ENCODE peak calls at places on chromosomes 1 and 21, in seven cellular contexts. H, J, Y, T, K, G and R are unnamed samples.

GRCh38 chr1:174982971-174983689 is 16.6 kb upstream of the CACYBP start:
- DNase-seq in H (no peak), G (no peak), J (no peak), K (no peak), Y (peak; percentile 28), T (no peak), R (no peak)

GRCh38 chr1:37305108-37305507 is 169.3 kb upstream of the ZC3H12A start:
- DNase-seq in H (no peak), J (no peak), G (peak; percentile 3), Y (no peak), K (no peak), T (no peak), R (no peak)

GRCh38 chr1:89898695-89899470 is 78.1 kb downstream of the LRRC8D start:
- DNase-seq in J (no peak), K (no peak), H (no peak), T (no peak), G (no peak), Y (no peak), R (no peak)

GRCh38 chr1:217846733-217847132 is 215.6 kb downstream of the SPATA17 start:
- DNase-seq in Y (no peak), K (no peak), H (no peak), J (no peak), G (no peak), T (no peak), R (no peak)

GRCh38 chr1:230747139-230747730 is at the start of gene CAPN9:
- DNase-seq in G (no peak), Y (no peak), K (no peak), H (no peak), T (no peak), J (peak; percentile 66), R (no peak)

GRCh38 chr1:198741744-198742143 is 102.9 kb downstream of the PTPRC start:
- DNase-seq in K (no peak), H (no peak), J (no peak), Y (no peak), T (no peak), G (no peak), R (no peak)

GRCh38 chr21:33976082-33976979 is 60.7 kb upstream of the ATP5PO start:
- DNase-seq in T (no peak), J (no peak), K (peak; percentile 64), G (no peak), H (peak; percentile 48), Y (no peak), R (peak; percentile 98)

GRCh38 chr1:32240140-32240951 is 6.7 kb upstream of the FAM167B start:
- DNase-seq in K (no peak), H (peak; percentile 97), G (peak; percentile 90), Y (peak; percentile 80), T (no peak), J (peak; percentile 88), R (peak; percentile 35)

GRCh38 chr1:65109515-65109914 is 38.5 kb upstream of the AK4 start:
- DNase-seq in G (no peak), J (no peak), T (no peak), K (no peak), Y (no peak), H (no peak), R (no peak)

GRCh38 chr1:6638226-6638625 is 13.6 kb downstream of the THAP3 start:
- DNase-seq in K (no peak), G (peak; percentile 96), Y (no peak), J (no peak), H (no peak), T (no peak), R (no peak)

GRCh38 chr1:228471762-228472398 is 15.3 kb upstream of the RNF187 start:
- DNase-seq in J (no peak), T (no peak), G (no peak), H (peak; percentile 52), Y (peak; percentile 36), K (no peak), R (peak; percentile 37)

GRCh38 chr1:103056423-103056822 is 51.9 kb downstream of the COL11A1 start:
- DNase-seq in T (no peak), Y (no peak), K (no peak), J (no peak), H (no peak), G (no peak), R (no peak)

GRCh38 chr1:15355968-15356621 is 53.6 kb upstream of the EFHD2 start:
- DNase-seq in K (peak; percentile 57), H (no peak), G (no peak), Y (no peak), J (no peak), T (no peak), R (no peak)

GRCh38 chr1:201026234-201026633 is 2.7 kb upstream of the KIF21B start:
- DNase-seq in Y (no peak), K (no peak), T (no peak), H (no peak), G (no peak), J (no peak), R (no peak)

GRCh38 chr1:81974222-81974841 is 173.6 kb downstream of the ADGRL2 start:
- DNase-seq in K (no peak), T (no peak), Y (no peak), H (no peak), J (no peak), G (no peak), R (no peak)

GRCh38 chr1:31122779-31123178 is 57.3 kb upstream of the PUM1 start:
- DNase-seq in G (no peak), T (no peak), Y (no peak), J (no peak), K (no peak), H (no peak), R (no peak)

GRCh38 chr1:59452026-59452425 is 155.1 kb downstream of the FGGY start:
- DNase-seq in G (no peak), Y (no peak), T (no peak), K (no peak), J (no peak), H (no peak), R (no peak)

GRCh38 chr1:15311886-15312285 is 64.9 kb downstream of the FHAD1 start:
- DNase-seq in T (no peak), G (no peak), Y (no peak), J (no peak), H (no peak), K (no peak), R (no peak)

GRCh38 chr1:103459385-103459784 is 66.1 kb upstream of the RNPC3 start:
- DNase-seq in H (no peak), K (no peak), T (peak; percentile 65), Y (no peak), G (no peak), J (no peak), R (no peak)